ENCODE peak calls at places on chromosomes 4 and X, in nine cellular contexts. Y, A, B, I, U, X, H, M and E are unnamed samples.

GRCh38 chrX:79161655-79162054 is 17.2 kb downstream of the GPR174 start:
- DNase-seq in M (no peak), I (no peak), Y (no peak), H (peak), A (no peak), B (no peak), U (no peak), X (no peak), E (no peak)

GRCh38 chr4:38128478-38129451 is 168.6 kb downstream of the PTTG2 start:
- DNase-seq in M (peak), I (no peak), B (no peak), X (no peak), Y (no peak), H (no peak), U (no peak), A (peak), E (no peak)

GRCh38 chr4:159925770-159926169 is 822.9 kb downstream of the RAPGEF2 start:
- DNase-seq in A (no peak), B (no peak), Y (no peak), X (no peak), H (no peak), I (no peak), M (no peak), U (no peak), E (no peak)

GRCh38 chr4:87078987-87079469 is 141.4 kb downstream of the KLHL8 start:
- DNase-seq in Y (peak), B (no peak), H (no peak), X (no peak), M (peak), A (peak), I (peak), U (no peak), E (no peak)

GRCh38 chrX:42237956-42238355 is 314.6 kb upstream of the CASK start:
- DNase-seq in A (peak), B (no peak), H (no peak), M (no peak), X (no peak), I (no peak), Y (no peak), U (no peak), E (no peak)

GRCh38 chrX:39652336-39652735 is 445.4 kb downstream of the BCOR start:
- DNase-seq in M (peak), I (no peak), A (peak), B (no peak), Y (peak), U (peak), X (no peak), H (no peak), E (no peak)

GRCh38 chr4:40910706-40911105 is 161.0 kb downstream of the NSUN7 start:
- DNase-seq in A (peak), B (no peak), U (no peak), M (no peak), X (no peak), I (no peak), Y (no peak), H (no peak), E (no peak)

GRCh38 chrX:103414561-103414960 is 38.2 kb downstream of the BEX3 start:
- DNase-seq in Y (no peak), I (no peak), B (no peak), H (no peak), M (no peak), A (no peak), U (no peak), X (no peak), E (no peak)

GRCh38 chr4:155588437-155588836 is 78.2 kb upstream of the GUCY1A1 start:
- DNase-seq in B (no peak), I (no peak), M (no peak), Y (no peak), A (no peak), X (no peak), H (no peak), U (no peak), E (no peak)

GRCh38 chr4:186151499-186151898 is 39.9 kb upstream of the CYP4V2 start:
- DNase-seq in H (no peak), I (no peak), Y (no peak), X (no peak), M (no peak), U (no peak), A (no peak), B (no peak), E (no peak)

GRCh38 chrX:19723427-19723826 is 164.0 kb downstream of the SH3KBP1 start:
- DNase-seq in Y (no peak), B (no peak), X (no peak), U (no peak), I (no peak), A (no peak), M (peak), H (no peak), E (no peak)

GRCh38 chrX:49186125-49187027 is at the start of gene PRICKLE3:
- DNase-seq in I (peak), B (peak), H (peak), M (peak), X (peak), Y (peak), U (peak), A (peak), E (no peak)

GRCh38 chr4:302381-302780 is 2.9 kb downstream of the ZNF732 start:
- DNase-seq in U (no peak), M (no peak), Y (no peak), I (no peak), A (no peak), H (no peak), X (no peak), B (no peak), E (no peak)

GRCh38 chr4:7173821-7174220 is 18.5 kb upstream of the SORCS2 start:
- DNase-seq in A (no peak), X (no peak), Y (no peak), M (no peak), B (no peak), H (no peak), I (no peak), U (no peak), E (no peak)

GRCh38 chr4:101346312-101346561 is 1.1 kb downstream of the PPP3CA start:
- DNase-seq in H (peak), B (peak), A (no peak), I (no peak), M (no peak), U (no peak), Y (no peak), X (no peak), E (no peak)

GRCh38 chrX:124028177-124028576 is 66.7 kb downstream of the STAG2 start:
- DNase-seq in B (no peak), M (peak), I (no peak), A (peak), U (no peak), H (no peak), Y (no peak), X (no peak), E (no peak)

GRCh38 chrX:148854351-148854750 is 353.9 kb downstream of the AFF2 start:
- DNase-seq in Y (no peak), A (no peak), H (no peak), B (no peak), M (no peak), I (no peak), U (no peak), X (no peak), E (no peak)

GRCh38 chr4:36273276-36273675 is 8.1 kb upstream of the DTHD1 start:
- DNase-seq in H (no peak), M (peak), I (no peak), U (no peak), Y (no peak), A (no peak), B (no peak), X (no peak), E (no peak)

GRCh38 chrX:24463077-24463476 is 2.0 kb upstream of the PDK3 start:
- DNase-seq in H (no peak), M (no peak), B (no peak), X (no peak), U (no peak), Y (no peak), A (no peak), I (no peak), E (no peak)

GRCh38 chr4:98612318-98613250 is 45.8 kb downstream of the TSPAN5 start:
- DNase-seq in B (no peak), X (no peak), H (no peak), U (no peak), M (peak), I (no peak), Y (no peak), A (no peak), E (no peak)

GRCh38 chr4:26420903-26421302 is 69.4 kb downstream of the CCKAR start:
- DNase-seq in X (no peak), Y (no peak), M (peak), I (no peak), B (no peak), H (no peak), A (peak), U (no peak), E (no peak)

GRCh38 chr4:132427125-132427524 is 722.0 kb upstream of the PCDH10 start:
- DNase-seq in M (no peak), A (no peak), X (no peak), Y (no peak), U (no peak), B (no peak), I (no peak), H (no peak), E (no peak)

GRCh38 chrX:141341341-141341740 is 99.0 kb upstream of the SPANXC start:
- DNase-seq in U (no peak), Y (no peak), X (no peak), B (peak), I (no peak), H (no peak), A (peak), M (peak), E (peak)

GRCh38 chr4:8679032-8679431 is 86.5 kb downstream of the CPZ start:
- DNase-seq in B (no peak), M (no peak), Y (no peak), H (no peak), A (no peak), U (no peak), X (no peak), I (no peak), E (no peak)

GRCh38 chr4:8681391-8681790 is 88.8 kb downstream of the CPZ start:
- DNase-seq in X (no peak), M (no peak), Y (no peak), I (no peak), U (no peak), A (no peak), H (no peak), B (no peak), E (no peak)

GRCh38 chr4:8683462-8683861 is 90.9 kb downstream of the CPZ start:
- DNase-seq in U (no peak), H (no peak), I (no peak), A (no peak), M (no peak), Y (no peak), B (no peak), X (no peak), E (no peak)

GRCh38 chr4:8682725-8683124 is 90.2 kb downstream of the CPZ start:
- DNase-seq in A (no peak), Y (no peak), H (no peak), X (no peak), I (no peak), U (no peak), M (no peak), B (no peak), E (no peak)

GRCh38 chr4:8682296-8682695 is 89.7 kb downstream of the CPZ start:
- DNase-seq in A (no peak), Y (no peak), X (no peak), M (no peak), I (no peak), U (no peak), B (no peak), H (no peak), E (no peak)
- H3K27ac ChIP-seq in A (no peak), Y (no peak), X (no peak), M (no peak), I (no peak), U (no peak), B (no peak), H (no peak), E (no peak)

GRCh38 chr4:39638358-39639239 is at the start of gene SMIM14:
- DNase-seq in B (peak), A (peak), Y (peak), U (peak), M (peak), I (peak), X (peak), H (peak), E (no peak)
- H3K27ac ChIP-seq in B (peak), A (peak), Y (peak), U (peak), M (peak), I (peak), X (peak), H (peak), E (peak)

GRCh38 chr4:17717301-17717700 is 64.1 kb downstream of the FAM184B start:
- DNase-seq in X (no peak), I (no peak), U (no peak), H (no peak), Y (no peak), A (no peak), M (no peak), B (no peak), E (no peak)

GRCh38 chr4:17712166-17712565 is 69.3 kb downstream of the FAM184B start:
- DNase-seq in H (no peak), B (no peak), Y (no peak), M (no peak), X (no peak), I (no peak), U (no peak), A (no peak), E (no peak)

GRCh38 chr4:17708992-17709759 is 72.2 kb downstream of the FAM184B start:
- DNase-seq in B (no peak), I (no peak), X (peak), Y (no peak), H (no peak), A (no peak), M (no peak), U (no peak), E (no peak)

GRCh38 chr4:17709760-17710068 is 71.7 kb downstream of the FAM184B start:
- DNase-seq in X (no peak), M (no peak), I (no peak), A (no peak), U (no peak), H (no peak), Y (no peak), B (no peak), E (no peak)

GRCh38 chr4:17713779-17714178 is 67.6 kb downstream of the FAM184B start:
- DNase-seq in H (no peak), B (no peak), U (no peak), X (no peak), I (no peak), Y (no peak), A (no peak), M (no peak), E (no peak)
- H3K27ac ChIP-seq in H (no peak), B (no peak), U (no peak), X (no peak), I (no peak), Y (no peak), A (no peak), M (no peak), E (no peak)

DNA sequence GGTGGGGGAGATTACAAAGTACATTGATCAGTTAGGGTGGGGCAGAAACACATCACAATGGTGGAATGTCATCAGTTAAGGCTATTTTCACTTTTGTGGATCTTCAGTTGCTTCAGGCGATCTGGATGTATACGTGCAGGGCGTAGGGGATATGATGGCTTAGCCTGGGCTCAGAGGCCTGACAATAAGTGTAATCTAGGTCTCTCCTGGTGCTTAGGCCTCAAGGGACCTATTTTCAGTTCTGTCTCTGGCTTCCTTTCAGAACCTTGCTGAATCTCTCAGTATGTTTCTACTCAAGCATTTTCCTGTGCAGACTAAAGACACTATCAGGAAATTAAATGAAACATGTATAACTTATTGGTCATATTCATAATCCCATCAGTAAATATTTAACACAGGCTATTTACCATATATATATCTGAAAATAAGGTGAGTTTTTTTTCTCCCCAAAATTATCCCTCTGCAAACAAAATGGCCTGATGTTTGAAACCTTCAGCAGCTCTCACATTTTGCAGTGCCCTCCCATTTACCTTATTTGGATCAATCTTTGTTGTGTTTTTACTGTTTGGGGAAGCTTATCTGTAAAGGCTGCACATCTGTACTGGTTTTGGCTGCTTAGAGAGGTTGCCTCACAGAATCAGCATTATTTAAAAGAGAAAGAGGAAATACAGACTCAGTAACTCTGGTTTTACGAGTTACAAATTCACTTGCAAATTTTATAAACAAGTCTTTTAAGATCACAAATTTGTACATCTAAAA is 2.3 kb upstream of the ZCCHC4 start:
- DNase-seq in H (no peak), X (no peak), A (no peak), B (no peak), M (no peak), I (no peak), U (no peak), Y (no peak), E (no peak)
- H3K27ac ChIP-seq in H (no peak), X (no peak), A (no peak), B (no peak), M (no peak), I (no peak), U (no peak), Y (no peak), E (no peak)

DNA sequence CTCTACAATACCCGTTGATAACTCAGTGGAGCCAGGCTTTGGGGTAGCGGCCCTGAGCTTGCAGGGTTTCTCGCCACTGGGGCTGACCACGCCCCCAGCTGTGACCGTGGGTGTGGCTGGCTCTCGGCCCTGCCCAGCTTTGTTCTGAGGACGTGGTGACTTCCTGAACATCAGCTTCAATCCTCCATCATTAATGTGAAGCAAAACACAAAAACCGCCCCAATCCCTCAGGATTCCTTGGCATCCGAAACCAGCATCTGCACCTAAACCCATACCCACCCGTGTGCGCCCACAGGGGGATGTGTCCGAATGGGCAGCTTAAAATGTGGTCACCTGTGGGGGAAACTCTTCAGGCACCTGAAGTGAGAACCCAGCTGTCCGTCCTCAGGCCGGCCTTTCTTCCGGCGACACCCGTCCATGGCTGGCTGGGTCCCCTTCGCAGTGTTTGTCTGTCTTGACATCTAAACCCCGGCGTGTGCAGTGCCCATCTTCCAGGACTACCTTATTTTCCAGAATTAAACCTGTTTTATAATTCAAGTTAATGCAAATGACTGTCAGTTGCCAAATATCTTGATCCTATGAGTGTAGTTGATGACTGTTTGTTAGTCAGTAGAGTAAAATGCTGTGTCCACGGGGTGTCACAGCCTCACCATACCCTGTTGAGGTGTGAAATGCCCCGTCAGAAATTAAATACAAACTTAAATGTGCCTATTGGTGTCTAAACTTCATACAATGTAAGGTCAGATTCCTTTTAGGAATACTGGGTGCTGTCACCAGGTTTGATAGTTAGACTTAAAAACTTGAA is 27.3 kb downstream of the NELFA start:
- DNase-seq in M (peak), U (no peak), A (peak), I (no peak), X (no peak), B (no peak), Y (no peak), H (no peak), E (no peak)
- H3K27ac ChIP-seq in M (no peak), U (no peak), A (no peak), I (no peak), X (no peak), B (no peak), Y (no peak), H (no peak), E (no peak)